ENCODE peak calls at places on chromosomes 6 and 20, in nine cellular contexts. One of them, this sample, is unnamed.
A peak's percentile ranks its signal among the peaks of the same experiment; 100 is the strongest.

GRCh38 chr20:58907481-58908137 is 55.1 kb downstream of the GNAS start:
- DNase-seq in activated CD8-positive, alpha-beta T cell treated with anti-CD3 and anti-CD28 coated beads, Interleukin-2, amount 10 ng/mL, durations not matched to agents 7 days and 5 days: peak; percentile 82
- DNase-seq in SJSA1: peak; percentile 88
- DNase-seq in NCI-H1092: no peak
- DNase-seq in T-helper 2 cell treated with Interferon-gamma antibody and Interleukin-4, amounts not matched to agents 5 μg/mL and 100 μg/mL, for 36 hours: peak; percentile 36
- DNase-seq in ELF-1: peak; percentile 39
- DNase-seq in neural progenitor cell: no peak
- DNase-seq in CD8-positive, alpha-beta T cell: peak; percentile 34
- DNase-seq in epithelial cell of esophagus: peak; percentile 84
- DNase-seq in this sample: peak; percentile 98

GRCh38 chr20:39825950-39826349 is 863.1 kb downstream of the MAFB start:
- DNase-seq in activated CD8-positive, alpha-beta T cell treated with anti-CD3 and anti-CD28 coated beads, Interleukin-2, amount 10 ng/mL, durations not matched to agents 7 days and 5 days: no peak
- DNase-seq in SJSA1: no peak
- DNase-seq in NCI-H1092: no peak
- DNase-seq in T-helper 2 cell treated with Interferon-gamma antibody and Interleukin-4, amounts not matched to agents 5 μg/mL and 100 μg/mL, for 36 hours: no peak
- DNase-seq in ELF-1: no peak
- DNase-seq in neural progenitor cell: no peak
- DNase-seq in CD8-positive, alpha-beta T cell: no peak
- DNase-seq in epithelial cell of esophagus: peak; percentile 55
- DNase-seq in this sample: no peak

GRCh38 chr20:38307371-38308046 is 3.6 kb downstream of the BPI start:
- DNase-seq in activated CD8-positive, alpha-beta T cell treated with anti-CD3 and anti-CD28 coated beads, Interleukin-2, amount 10 ng/mL, durations not matched to agents 7 days and 5 days: no peak
- DNase-seq in SJSA1: no peak
- DNase-seq in NCI-H1092: no peak
- DNase-seq in T-helper 2 cell treated with Interferon-gamma antibody and Interleukin-4, amounts not matched to agents 5 μg/mL and 100 μg/mL, for 36 hours: no peak
- DNase-seq in ELF-1: no peak
- DNase-seq in neural progenitor cell: peak; percentile 23
- DNase-seq in CD8-positive, alpha-beta T cell: no peak
- DNase-seq in epithelial cell of esophagus: peak; percentile 15
- DNase-seq in this sample: no peak

GRCh38 chr6:15952231-15953151 is 176.4 kb upstream of the MYLIP start:
- DNase-seq in activated CD8-positive, alpha-beta T cell treated with anti-CD3 and anti-CD28 coated beads, Interleukin-2, amount 10 ng/mL, durations not matched to agents 7 days and 5 days: no peak
- DNase-seq in SJSA1: no peak
- DNase-seq in NCI-H1092: no peak
- DNase-seq in T-helper 2 cell treated with Interferon-gamma antibody and Interleukin-4, amounts not matched to agents 5 μg/mL and 100 μg/mL, for 36 hours: no peak
- DNase-seq in ELF-1: no peak
- DNase-seq in neural progenitor cell: no peak
- DNase-seq in CD8-positive, alpha-beta T cell: no peak
- DNase-seq in epithelial cell of esophagus: no peak
- DNase-seq in this sample: peak; percentile 20

GRCh38 chr6:170363255-170363654 is 56.7 kb downstream of the FAM120B start:
- DNase-seq in activated CD8-positive, alpha-beta T cell treated with anti-CD3 and anti-CD28 coated beads, Interleukin-2, amount 10 ng/mL, durations not matched to agents 7 days and 5 days: no peak
- DNase-seq in SJSA1: no peak
- DNase-seq in NCI-H1092: no peak
- DNase-seq in T-helper 2 cell treated with Interferon-gamma antibody and Interleukin-4, amounts not matched to agents 5 μg/mL and 100 μg/mL, for 36 hours: no peak
- DNase-seq in ELF-1: no peak
- DNase-seq in neural progenitor cell: no peak
- DNase-seq in CD8-positive, alpha-beta T cell: no peak
- DNase-seq in epithelial cell of esophagus: no peak
- DNase-seq in this sample: no peak

GRCh38 chr6:18155864-18156396 is 708 bp downstream of the KDM1B start:
- DNase-seq in activated CD8-positive, alpha-beta T cell treated with anti-CD3 and anti-CD28 coated beads, Interleukin-2, amount 10 ng/mL, durations not matched to agents 7 days and 5 days: no peak
- DNase-seq in SJSA1: peak; percentile 49
- DNase-seq in NCI-H1092: peak; percentile 53
- DNase-seq in T-helper 2 cell treated with Interferon-gamma antibody and Interleukin-4, amounts not matched to agents 5 μg/mL and 100 μg/mL, for 36 hours: peak; percentile 37
- DNase-seq in ELF-1: peak; percentile 70
- DNase-seq in neural progenitor cell: peak; percentile 78
- DNase-seq in CD8-positive, alpha-beta T cell: peak; percentile 16
- DNase-seq in epithelial cell of esophagus: peak; percentile 97
- DNase-seq in this sample: peak; percentile 36

GRCh38 chr6:1088441-1089001 is 223.4 kb upstream of the FOXQ1 start:
- DNase-seq in activated CD8-positive, alpha-beta T cell treated with anti-CD3 and anti-CD28 coated beads, Interleukin-2, amount 10 ng/mL, durations not matched to agents 7 days and 5 days: no peak
- DNase-seq in SJSA1: no peak
- DNase-seq in NCI-H1092: no peak
- DNase-seq in T-helper 2 cell treated with Interferon-gamma antibody and Interleukin-4, amounts not matched to agents 5 μg/mL and 100 μg/mL, for 36 hours: no peak
- DNase-seq in ELF-1: no peak
- DNase-seq in neural progenitor cell: no peak
- DNase-seq in CD8-positive, alpha-beta T cell: no peak
- DNase-seq in epithelial cell of esophagus: no peak
- DNase-seq in this sample: no peak

GRCh38 chr20:12166053-12166717 is 248.5 kb downstream of the BTBD3 start:
- DNase-seq in activated CD8-positive, alpha-beta T cell treated with anti-CD3 and anti-CD28 coated beads, Interleukin-2, amount 10 ng/mL, durations not matched to agents 7 days and 5 days: no peak
- DNase-seq in SJSA1: no peak
- DNase-seq in NCI-H1092: no peak
- DNase-seq in T-helper 2 cell treated with Interferon-gamma antibody and Interleukin-4, amounts not matched to agents 5 μg/mL and 100 μg/mL, for 36 hours: no peak
- DNase-seq in ELF-1: no peak
- DNase-seq in neural progenitor cell: no peak
- DNase-seq in CD8-positive, alpha-beta T cell: no peak
- DNase-seq in epithelial cell of esophagus: peak; percentile 82
- DNase-seq in this sample: no peak

GRCh38 chr6:151181701-151182367 is 57.9 kb upstream of the AKAP12 start:
- DNase-seq in activated CD8-positive, alpha-beta T cell treated with anti-CD3 and anti-CD28 coated beads, Interleukin-2, amount 10 ng/mL, durations not matched to agents 7 days and 5 days: no peak
- DNase-seq in SJSA1: no peak
- DNase-seq in NCI-H1092: no peak
- DNase-seq in T-helper 2 cell treated with Interferon-gamma antibody and Interleukin-4, amounts not matched to agents 5 μg/mL and 100 μg/mL, for 36 hours: no peak
- DNase-seq in ELF-1: no peak
- DNase-seq in neural progenitor cell: no peak
- DNase-seq in CD8-positive, alpha-beta T cell: no peak
- DNase-seq in epithelial cell of esophagus: no peak
- DNase-seq in this sample: no peak

GRCh38 chr20:62858059-62858458 is 3.6 kb downstream of the TCFL5 start:
- DNase-seq in activated CD8-positive, alpha-beta T cell treated with anti-CD3 and anti-CD28 coated beads, Interleukin-2, amount 10 ng/mL, durations not matched to agents 7 days and 5 days: no peak
- DNase-seq in SJSA1: no peak
- DNase-seq in NCI-H1092: no peak
- DNase-seq in T-helper 2 cell treated with Interferon-gamma antibody and Interleukin-4, amounts not matched to agents 5 μg/mL and 100 μg/mL, for 36 hours: no peak
- DNase-seq in ELF-1: no peak
- DNase-seq in neural progenitor cell: no peak
- DNase-seq in CD8-positive, alpha-beta T cell: no peak
- DNase-seq in epithelial cell of esophagus: no peak
- DNase-seq in this sample: no peak

This sample was measured in lung microvascular endothelial cell.